ENCODE peak calls at places on chromosomes 16 and 17, in four cellular contexts. M is SJCRH30; Q is activated CD8-positive, alpha-beta memory T cell treated with anti-CD3 and anti-CD28 coated beads, Interleukin-2, amount 50 U/mL, for 48 hours; R is AG04450. U is an unnamed sample.

GRCh38 chr17:58121925-58122324 is 26.3 kb upstream of the OR4D1 start:
- DNase-seq in M (peak), Q (no peak), R (no peak), U (no peak)

GRCh38 chr16:20916289-20916688 is 15.7 kb downstream of the LYRM1 start:
- DNase-seq in M (no peak), Q (no peak), R (no peak), U (no peak)

GRCh38 chr16:85659336-85659735 is 29.4 kb downstream of the GINS2 start:
- DNase-seq in M (no peak), Q (no peak), R (no peak), U (no peak)

GRCh38 chr16:84559311-84559932 is 55.0 kb upstream of the MEAK7 start:
- DNase-seq in M (peak), Q (no peak), R (no peak), U (no peak)

GRCh38 chr17:957856-958421 is 21.6 kb downstream of the NXN start:
- DNase-seq in M (no peak), Q (no peak), R (no peak), U (no peak)

GRCh38 chr17:34622862-34623261 is 43.5 kb downstream of the TMEM132E start:
- DNase-seq in M (no peak), Q (no peak), R (no peak), U (no peak)

GRCh38 chr17:74012465-74012864 is 191.0 kb upstream of the RPL38 start:
- DNase-seq in M (peak), Q (no peak), R (no peak), U (no peak)

GRCh38 chr17:11853321-11854151 is 143.7 kb downstream of the ZNF18 start:
- DNase-seq in M (no peak), Q (no peak), R (no peak), U (no peak)

GRCh38 chr16:10385725-10386516 is at the start of gene ATF7IP2:
- DNase-seq in M (no peak), Q (peak), R (peak), U (peak)

GRCh38 chr16:57039148-57039812 is 49.9 kb downstream of the NLRC5 start:
- DNase-seq in M (peak), Q (no peak), R (peak), U (no peak)

GRCh38 chr16:2236362-2237075 is at the start of gene DNASE1L2:
- DNase-seq in M (no peak), Q (peak), R (no peak), U (no peak)

GRCh38 chr17:80248001-80248893 is 12.4 kb upstream of the RNF213 start:
- DNase-seq in M (no peak), Q (no peak), R (no peak), U (no peak)

GRCh38 chr17:64470676-64471075 is 21.8 kb downstream of the MILR1 start:
- DNase-seq in M (no peak), Q (no peak), R (no peak), U (no peak)

GRCh38 chr17:7130626-7131467 is 16.2 kb upstream of the ASGR2 start:
- DNase-seq in M (no peak), Q (no peak), R (no peak), U (no peak)

GRCh38 chr16:48971571-48972071 is 310.0 kb downstream of the CBLN1 start:
- DNase-seq in M (no peak), Q (no peak), R (no peak), U (no peak)